ENCODE peak calls at places on chromosomes 11 and 22, in seven cellular contexts. T is heart left ventricle; U is CD4-positive, alpha-beta memory T cell; A is IMR-90; Y is GM23248; L is Peyer's patch; M is fibroblast of lung. N is an unnamed sample.

GRCh38 chr11:24239016-24239720 is 257.7 kb upstream of the LUZP2 start:
- DNase-seq in T (no peak), U (no peak), A (peak), Y (peak), L (no peak), M (peak), N (no peak)

GRCh38 chr11:73577496-73577917 is 20.4 kb downstream of the FAM168A start:
- DNase-seq in T (no peak), U (no peak), A (peak), Y (peak), L (no peak), M (peak), N (no peak)

GRCh38 chr22:24236656-24237055 is 8.2 kb downstream of the GGT5 start:
- DNase-seq in T (no peak), U (no peak), A (no peak), Y (no peak), L (no peak), M (no peak), N (no peak)

GRCh38 chr11:23680488-23681230 is 816.2 kb upstream of the LUZP2 start:
- DNase-seq in T (no peak), U (no peak), A (no peak), Y (no peak), L (no peak), M (no peak), N (peak)

GRCh38 chr11:112588252-112588668 is 327.6 kb upstream of the PLET1 start:
- DNase-seq in T (peak), U (peak), A (peak), Y (peak), L (peak), M (peak), N (no peak)

GRCh38 chr11:68035266-68035876 is 3.5 kb upstream of the TCIRG1 start:
- DNase-seq in T (no peak), U (no peak), A (no peak), Y (no peak), L (no peak), M (no peak), N (peak)

GRCh38 chr22:27456696-27457503 is 344.7 kb downstream of the MN1 start:
- DNase-seq in T (no peak), U (no peak), A (peak), Y (peak), L (no peak), M (peak), N (no peak)

GRCh38 chr11:45906096-45906682 is 882 bp downstream of the FREY1 start:
- DNase-seq in T (no peak), U (no peak), A (no peak), Y (no peak), L (no peak), M (no peak), N (no peak)

GRCh38 chr11:77198440-77198849 is 70.4 kb downstream of the MYO7A start:
- DNase-seq in T (peak), U (no peak), A (peak), Y (no peak), L (no peak), M (no peak), N (peak)

GRCh38 chr11:118792642-118793124 is 1.7 kb upstream of the DDX6 start:
- DNase-seq in T (peak), U (peak), A (peak), Y (peak), L (peak), M (peak), N (peak)

GRCh38 chr11:95318459-95318858 is 87.5 kb upstream of the SESN3 start:
- DNase-seq in T (no peak), U (no peak), A (no peak), Y (no peak), L (no peak), M (no peak), N (no peak)

GRCh38 chr22:46355369-46355995 is 20.0 kb downstream of the TRMU start:
- DNase-seq in T (peak), U (peak), A (peak), Y (peak), L (peak), M (peak), N (peak)

GRCh38 chr22:46122511-46122971 is 27.8 kb upstream of the PPARA start:
- DNase-seq in T (peak), U (peak), A (peak), Y (peak), L (peak), M (no peak), N (peak)

GRCh38 chr11:11415786-11416390 is 62.8 kb upstream of the CSNK2A3 start:
- DNase-seq in T (no peak), U (no peak), A (no peak), Y (peak), L (no peak), M (peak), N (no peak)

GRCh38 chr22:25069758-25070461 is 117.4 kb downstream of the KIAA1671 start:
- DNase-seq in T (no peak), U (peak), A (no peak), Y (no peak), L (no peak), M (no peak), N (no peak)

GRCh38 chr11:44987506-44987905 is 36.8 kb upstream of the TP53I11 start:
- DNase-seq in T (no peak), U (no peak), A (no peak), Y (no peak), L (no peak), M (no peak), N (no peak)

GRCh38 chr11:28673687-28674431 is 565.7 kb downstream of the METTL15 start:
- DNase-seq in T (no peak), U (no peak), A (peak), Y (peak), L (no peak), M (peak), N (no peak)

GRCh38 chr11:10139656-10140055 is 154.4 kb downstream of the SBF2 start:
- DNase-seq in T (no peak), U (no peak), A (peak), Y (peak), L (no peak), M (peak), N (no peak)

GRCh38 chr11:71086687-71087258 is 165.6 kb downstream of the SHANK2 start:
- DNase-seq in T (no peak), U (no peak), A (peak), Y (peak), L (no peak), M (no peak), N (no peak)

GRCh38 chr11:80748207-80748606 is 1307.4 kb upstream of the TENM4 start:
- DNase-seq in T (no peak), U (no peak), A (no peak), Y (no peak), L (no peak), M (no peak), N (no peak)
- H3K27ac ChIP-seq in T (no peak), U (no peak), A (no peak), Y (no peak), L (no peak), M (no peak), N (no peak)

GRCh38 chr11:2929880-2930704 is 872 bp upstream of the PHLDA2 start:
- DNase-seq in T (peak), U (peak), A (peak), Y (peak), L (peak), M (peak), N (peak)
- H3K27ac ChIP-seq in T (no peak), U (peak), A (peak), Y (peak), L (peak), M (peak), N (peak)

GRCh38 chr11:117195208-117195607 is 4.0 kb upstream of the TAGLN start:
- DNase-seq in T (peak), U (no peak), A (no peak), Y (no peak), L (no peak), M (no peak), N (no peak)

GRCh38 chr11:117198613-117199012 is 557 bp upstream of the TAGLN start:
- DNase-seq in T (peak), U (no peak), A (no peak), Y (no peak), L (no peak), M (no peak), N (no peak)

GRCh38 chr11:117197516-117198456 is 1.4 kb upstream of the TAGLN start:
- DNase-seq in T (peak), U (no peak), A (peak), Y (no peak), L (no peak), M (peak), N (no peak)

GRCh38 chr11:117195761-117196160 is 3.4 kb upstream of the TAGLN start:
- DNase-seq in T (peak), U (no peak), A (no peak), Y (no peak), L (no peak), M (no peak), N (no peak)

GRCh38 chr11:117197006-117197405 is 2.2 kb upstream of the TAGLN start:
- DNase-seq in T (peak), U (no peak), A (no peak), Y (no peak), L (no peak), M (no peak), N (no peak)
- H3K27ac ChIP-seq in T (no peak), U (no peak), A (no peak), Y (no peak), L (peak), M (no peak), N (no peak)

DNA sequence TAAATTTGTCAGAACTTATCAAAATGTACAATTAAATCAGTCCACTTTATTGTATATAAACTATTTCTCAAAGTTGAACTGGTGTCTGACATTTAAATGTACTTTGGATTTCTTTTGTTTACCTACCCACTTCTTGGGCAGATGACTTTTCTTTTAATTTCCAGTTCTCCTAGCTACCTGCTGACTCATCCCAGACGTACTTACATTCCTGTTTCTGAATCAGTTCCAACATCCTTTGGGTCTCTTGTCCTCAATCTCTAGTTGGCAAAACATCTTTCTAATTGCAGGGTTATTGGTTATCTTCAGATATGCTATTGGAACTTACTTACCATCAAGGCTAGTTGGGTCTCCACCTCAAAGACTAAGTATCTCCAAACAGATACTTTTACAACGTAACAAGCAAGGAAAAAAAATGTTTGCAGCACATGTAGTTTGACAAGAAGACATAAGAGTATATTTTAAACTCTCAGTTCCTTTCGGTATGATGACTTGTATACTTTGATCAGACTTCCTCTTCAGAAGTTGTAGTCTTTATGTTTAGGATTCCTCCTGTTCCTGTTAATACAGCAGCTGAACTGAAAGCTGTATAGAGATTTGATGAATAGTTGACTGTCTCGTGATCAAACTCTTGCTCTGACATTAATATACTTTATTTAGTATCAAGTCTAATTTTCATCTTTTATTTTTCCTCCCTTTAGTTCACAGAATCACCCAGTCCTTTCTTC is 43.2 kb downstream of the PACS1 start:
- DNase-seq in T (no peak), U (no peak), A (peak), Y (peak), L (no peak), M (peak), N (no peak)
- H3K27ac ChIP-seq in T (peak), U (peak), A (no peak), Y (peak), L (peak), M (peak), N (peak)

DNA sequence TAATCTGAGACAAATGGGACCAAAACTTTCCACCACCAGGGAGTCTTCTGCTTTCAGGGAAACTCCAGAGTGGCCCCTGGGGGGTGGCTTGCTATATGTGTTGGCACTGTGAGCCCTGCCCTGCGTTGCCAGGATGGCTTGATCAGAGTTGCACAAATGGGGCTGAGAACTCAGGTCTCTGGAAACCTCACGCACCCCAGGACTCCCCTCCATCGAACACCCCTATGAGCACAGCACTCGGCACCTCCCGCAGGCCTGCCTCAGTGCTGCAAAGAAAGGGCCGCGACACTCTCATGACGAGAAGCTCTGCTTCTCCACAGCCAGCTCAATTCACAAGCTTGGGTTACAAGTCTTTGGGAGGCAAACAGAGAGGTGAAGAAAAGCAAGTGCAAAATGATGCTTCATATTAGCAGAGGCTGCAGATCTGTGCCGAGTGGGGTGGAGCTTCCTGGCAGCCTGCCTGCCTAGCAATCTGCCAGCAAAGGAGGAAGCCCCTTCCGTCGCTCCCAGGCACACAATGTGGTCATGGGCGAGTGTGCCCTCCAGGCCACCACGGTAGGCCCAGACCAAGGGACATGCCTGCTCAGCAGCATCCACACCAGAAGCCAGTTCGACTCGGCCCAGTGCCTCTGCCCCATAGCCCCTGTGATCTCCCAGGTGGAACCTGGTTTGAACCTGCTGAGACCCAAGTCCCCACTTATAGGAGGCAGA is 55.7 kb downstream of the MYH9 start:
- DNase-seq in T (peak), U (peak), A (peak), Y (peak), L (peak), M (peak), N (peak)
- H3K27ac ChIP-seq in T (peak), U (peak), A (peak), Y (peak), L (peak), M (peak), N (peak)

GRCh38 chr11:106842134-106842533 is 176.1 kb downstream of the GUCY1A2 start:
- DNase-seq in T (no peak), U (no peak), A (no peak), Y (no peak), L (no peak), M (no peak), N (no peak)
- H3K27ac ChIP-seq in T (no peak), U (no peak), A (no peak), Y (no peak), L (no peak), M (no peak), N (no peak)

GRCh38 chr11:33889821-33890378 is 2.0 kb downstream of the LMO2 start:
- DNase-seq in T (no peak), U (no peak), A (no peak), Y (no peak), L (no peak), M (no peak), N (no peak)

GRCh38 chr11:33893711-33894401 is 2.0 kb upstream of the LMO2 start:
- DNase-seq in T (no peak), U (peak), A (no peak), Y (no peak), L (peak), M (peak), N (peak)

GRCh38 chr11:33892906-33893594 is 1.2 kb upstream of the LMO2 start:
- DNase-seq in T (no peak), U (no peak), A (no peak), Y (peak), L (no peak), M (peak), N (peak)

GRCh38 chr11:33894402-33894754 is 2.5 kb upstream of the LMO2 start:
- DNase-seq in T (no peak), U (no peak), A (no peak), Y (no peak), L (no peak), M (no peak), N (no peak)

GRCh38 chr11:33891714-33892327 is at the start of gene LMO2:
- DNase-seq in T (no peak), U (no peak), A (no peak), Y (no peak), L (no peak), M (no peak), N (no peak)
- H3K27ac ChIP-seq in T (no peak), U (no peak), A (no peak), Y (peak), L (no peak), M (no peak), N (peak)